ENCODE peak calls at places on chromosomes 13 and 19, in five cellular contexts. U, E, R, S and P are unnamed samples.

GRCh38 chr13:71515639-71516038 is 351.4 kb downstream of the DACH1 start:
- DNase-seq in R (no peak), U (no peak), S (no peak), E (no peak), P (no peak)

GRCh38 chr13:107680115-107680514 is 535.2 kb downstream of the LIG4 start:
- DNase-seq in U (no peak), S (no peak), E (no peak), R (peak; percentile 19), P (no peak)

GRCh38 chr19:19866599-19867248 is 1.0 kb downstream of the ZNF253 start:
- DNase-seq in S (peak; percentile 95), R (peak; percentile 17), U (peak; percentile 35), E (no peak), P (peak; percentile 16)

GRCh38 chr19:46374526-46375475 is 27.9 kb downstream of the PPP5C start:
- DNase-seq in E (no peak), R (no peak), U (no peak), S (no peak), P (no peak)

GRCh38 chr19:15296841-15297415 is 35.4 kb downstream of the BRD4 start:
- DNase-seq in E (no peak), S (no peak), U (no peak), R (no peak), P (no peak)

GRCh38 chr13:94233831-94234230 is 245.7 kb downstream of the DCT start:
- DNase-seq in R (no peak), S (no peak), E (no peak), U (no peak), P (no peak)

GRCh38 chr19:3908266-3909054 is 24.4 kb upstream of the NMRK2 start:
- DNase-seq in E (no peak), R (no peak), S (no peak), U (no peak), P (no peak)

GRCh38 chr13:31045621-31046081 is 113.2 kb downstream of the TEX26 start:
- DNase-seq in E (peak; percentile 9), U (no peak), S (no peak), R (peak; percentile 93), P (peak; percentile 73)

GRCh38 chr13:71634605-71635443 is 232.2 kb downstream of the DACH1 start:
- DNase-seq in S (no peak), R (no peak), U (no peak), E (no peak), P (no peak)

GRCh38 chr13:99087954-99088491 is 110.2 kb upstream of the DOCK9 start:
- DNase-seq in S (peak; percentile 50), U (no peak), R (no peak), E (no peak), P (peak; percentile 28)

GRCh38 chr13:25249001-25249543 is 38.2 kb downstream of the MTMR6 start:
- DNase-seq in R (peak; percentile 41), S (peak; percentile 68), U (no peak), E (no peak), P (no peak)

GRCh38 chr13:44263920-44264610 is 109.6 kb upstream of the SERP2 start:
- DNase-seq in R (no peak), S (no peak), U (no peak), E (no peak), P (no peak)

GRCh38 chr13:72983085-72983768 is 75.6 kb upstream of the KLF5 start:
- DNase-seq in U (no peak), S (no peak), R (peak; percentile 82), E (no peak), P (no peak)

GRCh38 chr19:19366691-19367396 is 38.6 kb upstream of the GATAD2A start:
- DNase-seq in R (peak; percentile 60), S (peak; percentile 90), U (peak; percentile 77), E (no peak), P (peak; percentile 62)

GRCh38 chr19:29658221-29658991 is 6.9 kb upstream of the PLEKHF1 start:
- DNase-seq in S (no peak), R (peak; percentile 55), E (no peak), U (no peak), P (no peak)

GRCh38 chr19:53078668-53079067 is 24.6 kb downstream of the ZNF160 start:
- DNase-seq in U (no peak), R (no peak), S (no peak), E (no peak), P (no peak)